ENCODE peak calls at places on chromosome 6, in ten cellular contexts. A, C, F, P, V, N, L, E, S and D are unnamed samples.
A peak's percentile ranks its signal among the peaks of the same experiment; 100 is the strongest.

GRCh38 chr6:26552640-26553189 is 14.5 kb downstream of the HMGN4 start:
- DNase-seq in A (no peak), C (no peak), F (no peak), P (no peak), V (no peak), N (no peak), L (no peak), E (no peak), S (no peak), D (no peak)

GRCh38 chr6:139687055-139687454 is 312.6 kb upstream of the CITED2 start:
- DNase-seq in A (no peak), C (no peak), F (no peak), P (no peak), V (no peak), N (no peak), L (no peak), E (no peak), S (no peak), D (no peak)

GRCh38 chr6:115362234-115362633 is 698.5 kb downstream of the FRK start:
- DNase-seq in A (no peak), C (no peak), F (no peak), P (no peak), V (no peak), N (no peak), L (no peak), E (no peak), S (no peak), D (no peak)

GRCh38 chr6:14452567-14453527 is 335.3 kb downstream of the CD83 start:
- DNase-seq in A (no peak), C (no peak), F (no peak), P (no peak), V (no peak), N (no peak), L (no peak), E (no peak), S (no peak), D (no peak)

GRCh38 chr6:139029470-139030210 is 1.1 kb downstream of the ABRACL start:
- DNase-seq in A (peak; percentile 82), C (peak; percentile 73), F (peak; percentile 63), P (peak; percentile 26), V (peak; percentile 58), N (peak; percentile 73), L (peak; percentile 53), E (peak; percentile 22), S (peak; percentile 61), D (no peak)

GRCh38 chr6:163860194-163861081 is 445.9 kb downstream of the QKI start:
- DNase-seq in A (peak; percentile 39), C (no peak), F (peak; percentile 9), P (peak; percentile 28), V (no peak), N (peak; percentile 50), L (no peak), E (no peak), S (no peak), D (no peak)

GRCh38 chr6:161186173-161186769 is 87.6 kb downstream of the AGPAT4 start:
- DNase-seq in A (peak; percentile 55), C (peak; percentile 23), F (peak; percentile 88), P (peak; percentile 92), V (no peak), N (peak; percentile 47), L (no peak), E (peak; percentile 87), S (no peak), D (peak; percentile 25)

GRCh38 chr6:108736832-108737231 is 111.4 kb upstream of the ARMC2 start:
- DNase-seq in A (peak; percentile 86), C (no peak), F (peak; percentile 86), P (peak; percentile 91), V (no peak), N (peak; percentile 68), L (no peak), E (peak; percentile 95), S (no peak), D (peak; percentile 50)

GRCh38 chr6:18562726-18563125 is 175.6 kb downstream of the RNF144B start:
- DNase-seq in A (no peak), C (no peak), F (no peak), P (no peak), V (no peak), N (no peak), L (no peak), E (peak; percentile 33), S (no peak), D (no peak)

GRCh38 chr6:33992191-33992590 is 153.7 kb downstream of the GRM4 start:
- DNase-seq in A (no peak), C (no peak), F (no peak), P (no peak), V (no peak), N (no peak), L (no peak), E (no peak), S (no peak), D (no peak)

GRCh38 chr6:157789861-157790260 is 33.2 kb upstream of the SNX9 start:
- DNase-seq in A (no peak), C (peak; percentile 73), F (no peak), P (no peak), V (no peak), N (no peak), L (no peak), E (no peak), S (no peak), D (no peak)

GRCh38 chr6:132843316-132844040 is 29.1 kb downstream of the RPS12 start:
- DNase-seq in A (no peak), C (no peak), F (no peak), P (no peak), V (no peak), N (no peak), L (no peak), E (no peak), S (no peak), D (no peak)

GRCh38 chr6:159969921-159970320 is 1.0 kb downstream of the IGF2R start:
- DNase-seq in A (peak; percentile 82), C (peak; percentile 90), F (peak; percentile 84), P (peak; percentile 79), V (peak; percentile 69), N (peak; percentile 89), L (peak; percentile 47), E (peak; percentile 66), S (peak; percentile 58), D (no peak)

GRCh38 chr6:35568967-35569606 is 56.4 kb upstream of the TULP1 start:
- DNase-seq in A (peak; percentile 55), C (peak; percentile 46), F (peak; percentile 62), P (no peak), V (peak; percentile 38), N (peak; percentile 27), L (peak; percentile 52), E (peak; percentile 44), S (no peak), D (no peak)

GRCh38 chr6:31680841-31681671 is at the start of gene LY6G5C:
- DNase-seq in A (peak; percentile 94), C (peak; percentile 90), F (peak; percentile 92), P (peak; percentile 82), V (peak; percentile 83), N (peak; percentile 92), L (peak; percentile 86), E (peak; percentile 87), S (peak; percentile 83), D (no peak)

GRCh38 chr6:151330130-151330715 is 61.1 kb downstream of the ZBTB2 start:
- DNase-seq in A (peak; percentile 74), C (no peak), F (peak; percentile 69), P (peak; percentile 29), V (no peak), N (peak; percentile 95), L (no peak), E (no peak), S (no peak), D (peak; percentile 81)

GRCh38 chr6:40256831-40257230 is 322.6 kb upstream of the MOCS1 start:
- DNase-seq in A (no peak), C (no peak), F (no peak), P (no peak), V (no peak), N (no peak), L (no peak), E (no peak), S (no peak), D (no peak)

GRCh38 chr6:163926642-163927041 is 512.1 kb downstream of the QKI start:
- DNase-seq in A (no peak), C (peak; percentile 42), F (no peak), P (no peak), V (no peak), N (no peak), L (no peak), E (no peak), S (no peak), D (peak; percentile 4)

DNA sequence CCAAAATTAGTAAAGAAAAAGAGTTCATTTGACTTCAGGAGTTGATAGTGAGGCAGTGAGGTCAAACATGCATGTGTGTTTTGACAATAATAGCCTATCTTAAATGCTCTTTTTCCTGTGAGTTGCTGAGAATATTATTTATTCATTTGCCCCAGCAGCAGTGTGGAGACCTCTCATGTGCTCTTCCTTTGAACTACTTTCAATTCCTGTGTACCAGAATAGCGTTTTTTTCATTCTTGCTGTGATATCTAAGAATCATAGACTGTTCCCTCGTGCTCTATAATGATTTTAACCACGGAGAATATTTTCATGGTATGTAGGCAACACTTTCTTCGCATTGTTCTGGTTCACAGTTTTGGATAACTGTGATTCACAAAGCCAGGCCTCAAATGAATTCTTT is 5.2 kb downstream of the CDYL start:
- DNase-seq in A (no peak), C (no peak), F (no peak), P (no peak), V (no peak), N (no peak), L (no peak), E (no peak), S (no peak), D (no peak)
- H3K4me3 ChIP-seq in A (no peak overlapping the region), C (no peak overlapping the region), F (no peak overlapping the region), P (no peak overlapping the region), V (no peak overlapping the region), N (no peak overlapping the region), L (no peak overlapping the region), E (no peak overlapping the region), S (no peak overlapping the region), D (no peak overlapping the region)

GRCh38 chr6:110207652-110208051 is 27.4 kb downstream of the CDC40 start:
- DNase-seq in A (no peak), C (no peak), F (no peak), P (no peak), V (no peak), N (no peak), L (no peak), E (no peak), S (no peak), D (no peak)
- TF ChIP-seq CTCF in A (no peak), C (no peak), F (no peak), P (no peak), V (no peak), N (no peak), L (no peak), E (no peak), S (no peak), D (no peak)

GRCh38 chr6:21666200-21666671 is 72.7 kb downstream of the SOX4 start:
- DNase-seq in A (peak; percentile 25), C (no peak), F (peak; percentile 9), P (no peak), V (no peak), N (no peak), L (no peak), E (no peak), S (peak; percentile 34), D (no peak)
- H3K4me3 ChIP-seq in A (peak overlapping the region; percentile 69), C (peak overlapping the region; percentile 5), F (peak overlapping the region; percentile 37), P (peak overlapping the region; percentile 60), V (peak overlapping the region; percentile 42), N (peak overlapping the region; percentile 24), L (peak overlapping the region; percentile 48), E (peak overlapping the region; percentile 29), S (peak overlapping the region; percentile 51), D (peak overlapping the region; percentile 40)

GRCh38 chr6:121000381-121000780 is 333.9 kb downstream of the TBC1D32 start:
- DNase-seq in A (no peak), C (no peak), F (no peak), P (no peak), V (no peak), N (no peak), L (no peak), E (no peak), S (no peak), D (no peak)
- TF ChIP-seq CTCF in A (no peak), C (no peak), F (no peak), P (no peak), V (no peak), N (no peak), L (no peak), E (no peak), S (no peak), D (no peak)